ENCODE peak calls at places on chromosome 20, in nine cellular contexts. C, N, W, L, D, Y, O, P and B are unnamed samples. For H3K4me1, the result is how much of the 10 kb centered on the place peaks cover.

GRCh38 chr20:11445161-11445560 is 472.5 kb upstream of the BTBD3 start:
- DNase-seq in L (no peak), O (no peak), C (no peak), W (no peak), N (no peak), Y (no peak), P (no peak), D (no peak), B (no peak)

GRCh38 chr20:18985551-18985950 is 172.0 kb downstream of the SCP2D1 start:
- DNase-seq in L (no peak), W (no peak), N (no peak), Y (no peak), C (no peak), D (no peak), O (no peak), P (no peak), B (no peak)

GRCh38 chr20:47672886-47673670 is 112.2 kb downstream of the SULF2 start:
- DNase-seq in W (no peak), P (no peak), D (no peak), C (no peak), Y (peak), N (no peak), O (no peak), L (no peak), B (peak)

GRCh38 chr20:17808357-17808756 is 108.6 kb downstream of the BANF2 start:
- DNase-seq in L (peak), W (no peak), Y (no peak), C (peak), O (no peak), D (no peak), P (peak), N (no peak), B (no peak)

GRCh38 chr20:14612389-14612788 is 275.0 kb upstream of the FLRT3 start:
- DNase-seq in L (no peak), D (no peak), N (no peak), C (peak), P (no peak), O (no peak), Y (no peak), W (no peak), B (no peak)

GRCh38 chr20:2005359-2005758 is 11.5 kb upstream of the PDYN start:
- DNase-seq in P (no peak), L (no peak), O (no peak), Y (no peak), W (no peak), C (no peak), D (no peak), N (no peak), B (no peak)

GRCh38 chr20:52494244-52494643 is 302.7 kb upstream of the ZFP64 start:
- DNase-seq in N (no peak), W (no peak), Y (no peak), D (no peak), P (peak), L (no peak), C (peak), O (no peak), B (peak)

GRCh38 chr20:52598306-52598705 is 373.9 kb upstream of the TSHZ2 start:
- DNase-seq in O (no peak), W (no peak), L (no peak), D (no peak), C (no peak), Y (no peak), N (no peak), P (no peak), B (no peak)

GRCh38 chr20:41392871-41393704 is 26.5 kb upstream of the EMILIN3 start:
- DNase-seq in W (peak), O (no peak), L (peak), P (no peak), Y (no peak), C (peak), D (no peak), N (no peak), B (no peak)

GRCh38 chr20:19889011-19889953 is 127.9 kb upstream of the NAA20 start:
- DNase-seq in N (no peak), W (no peak), C (peak), D (peak), L (peak), Y (peak), P (peak), O (no peak), B (no peak)

GRCh38 chr20:47352332-47353223 is 3.9 kb downstream of the ZMYND8 start:
- DNase-seq in N (no peak), L (no peak), P (no peak), D (peak), Y (peak), O (peak), W (peak), C (no peak), B (no peak)

GRCh38 chr20:20229595-20229994 is 138.3 kb upstream of the INSM1 start:
- DNase-seq in Y (no peak), W (no peak), D (no peak), N (no peak), C (no peak), L (no peak), P (no peak), O (no peak), B (no peak)

GRCh38 chr20:48107560-48107959 is 322.3 kb upstream of the SULF2 start:
- DNase-seq in Y (no peak), P (no peak), D (no peak), O (no peak), W (no peak), N (no peak), L (no peak), C (peak), B (no peak)

GRCh38 chr20:13492001-13492480 is 146.7 kb downstream of the TASP1 start:
- DNase-seq in C (peak), O (peak), L (peak), N (no peak), D (peak), Y (no peak), W (no peak), P (peak), B (no peak)

GRCh38 chr20:53917145-53918009 is 153.0 kb downstream of the BCAS1 start:
- DNase-seq in N (no peak), O (peak), Y (peak), D (no peak), L (peak), W (peak), P (no peak), C (peak), B (no peak)

GRCh38 chr20:3189561-3190131 is 14.8 kb downstream of the DDRGK1 start:
- DNase-seq in D (no peak), L (no peak), W (no peak), C (no peak), Y (peak), N (no peak), P (no peak), O (no peak), B (no peak)

GRCh38 chr20:37265152-37265551 is 3.5 kb upstream of the GHRH start:
- DNase-seq in O (no peak), W (no peak), N (no peak), L (no peak), P (no peak), D (no peak), C (no peak), Y (no peak), B (no peak)

GRCh38 chr20:5145365-5146301 is 18.8 kb downstream of the CDS2 start:
- DNase-seq in D (no peak), P (no peak), L (no peak), O (no peak), W (no peak), Y (no peak), N (no peak), C (no peak), B (no peak)

GRCh38 chr20:38935285-38935684 is 9.1 kb downstream of the FAM83D start:
- DNase-seq in W (no peak), Y (no peak), D (no peak), P (no peak), L (no peak), O (no peak), C (peak), N (no peak), B (no peak)

GRCh38 chr20:15399781-15400180 is 1062.4 kb upstream of the FLRT3 start:
- DNase-seq in L (no peak), N (no peak), P (no peak), C (no peak), O (no peak), W (no peak), Y (no peak), D (no peak), B (no peak)

GRCh38 chr20:41800040-41800439 is 181.9 kb upstream of the CHD6 start:
- DNase-seq in O (no peak), P (no peak), C (no peak), N (no peak), W (no peak), Y (no peak), L (no peak), D (no peak), B (no peak)

GRCh38 chr20:17570347-17571152 is 675 bp downstream of the DSTN start:
- DNase-seq in Y (no peak), C (peak), L (peak), O (peak), D (peak), N (peak), W (peak), P (peak), B (no peak)

GRCh38 chr20:38299963-38300362 is 4.0 kb upstream of the BPI start:
- DNase-seq in O (peak), D (peak), N (no peak), P (no peak), W (peak), L (peak), Y (no peak), C (no peak), B (no peak)

GRCh38 chr20:38861071-38861401 is 55.5 kb downstream of the PPP1R16B start:
- DNase-seq in P (no peak), C (no peak), N (no peak), L (no peak), O (no peak), D (no peak), W (no peak), Y (no peak), B (no peak)

GRCh38 chr20:64101731-64102621 is 5.4 kb downstream of the NPBWR2 start:
- DNase-seq in D (peak), W (peak), P (peak), O (peak), L (no peak), C (no peak), Y (peak), N (peak), B (peak)

GRCh38 chr20:36604952-36605308 is 649 bp upstream of the RAB5IF start:
- DNase-seq in O (no peak), P (no peak), C (no peak), W (peak), D (peak), N (no peak), L (peak), Y (peak), B (peak)

GRCh38 chr20:6489361-6490154 is 277.9 kb upstream of the BMP2 start:
- DNase-seq in C (peak), D (no peak), N (no peak), W (no peak), O (no peak), Y (no peak), P (peak), L (no peak), B (no peak)

GRCh38 chr20:3749689-3750639 is 17.5 kb downstream of the HSPA12B start:
- DNase-seq in W (peak), N (peak), D (peak), O (peak), Y (peak), C (no peak), P (peak), L (no peak), B (no peak)

GRCh38 chr20:24819331-24819965 is 129.6 kb upstream of the CST7 start:
- DNase-seq in N (no peak), W (no peak), O (no peak), Y (peak), L (no peak), C (no peak), P (no peak), D (no peak), B (no peak)

GRCh38 chr20:62141397-62142251 is 1.6 kb downstream of the PSMA7 start:
- DNase-seq in C (peak), P (peak), N (no peak), L (no peak), D (peak), W (no peak), Y (no peak), O (peak), B (no peak)
- TF ChIP-seq CTCF in C (peak), P (peak), N (peak), L (no peak), D (peak), W (peak), Y (no peak), O (peak), B (peak)

GRCh38 chr20:44182863-44183262 is 4.1 kb downstream of the JPH2 start:
- DNase-seq in N (no peak), Y (no peak), D (no peak), C (no peak), O (no peak), W (no peak), L (no peak), P (no peak), B (no peak)

GRCh38 chr20:44181611-44182010 is 5.4 kb downstream of the JPH2 start:
- DNase-seq in O (no peak), P (no peak), C (no peak), N (no peak), L (no peak), Y (no peak), D (no peak), W (no peak), B (no peak)

GRCh38 chr20:44182135-44182765 is 4.7 kb downstream of the JPH2 start:
- DNase-seq in Y (no peak), O (no peak), W (no peak), P (no peak), N (no peak), L (no peak), D (no peak), C (no peak), B (no peak)

GRCh38 chr20:44185574-44185973 is 1.4 kb downstream of the JPH2 start:
- DNase-seq in D (no peak), L (peak), P (no peak), N (no peak), W (no peak), C (no peak), O (no peak), Y (no peak), B (no peak)

DNA sequence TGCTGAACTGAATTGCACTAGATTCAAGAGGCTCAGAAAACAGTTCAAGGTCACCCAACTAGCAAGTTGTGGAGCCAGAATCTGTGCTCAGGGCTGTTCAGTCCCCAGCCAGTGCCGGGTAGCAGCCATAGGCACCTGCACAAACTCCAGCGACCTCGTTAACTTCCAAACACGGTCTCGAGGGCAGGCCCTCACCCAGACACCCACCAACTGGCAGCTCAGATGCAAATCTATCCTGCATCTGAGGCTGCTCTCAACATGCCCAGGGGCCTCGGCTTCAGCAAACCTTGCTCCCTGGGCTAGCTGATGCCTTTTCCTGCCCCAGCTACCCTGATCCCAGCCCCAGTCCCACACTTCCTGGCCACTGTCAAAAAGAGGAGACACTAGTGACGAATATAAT is 3.7 kb downstream of the JPH2 start:
- DNase-seq in O (no peak), P (no peak), D (no peak), N (no peak), C (no peak), W (no peak), L (no peak), Y (no peak), B (no peak)
- H3K4me1 ChIP-seq in O (under half), P (under half), D (under half), N (under half), C (under half), W (under half), L (under half), Y (under half), B (under half)

GRCh38 chr20:8242827-8243764 is 111.0 kb downstream of the PLCB1 start:
- DNase-seq in C (peak), O (no peak), Y (no peak), D (no peak), N (no peak), W (no peak), P (no peak), L (no peak), B (no peak)
- TF ChIP-seq CTCF in C (no peak), O (no peak), Y (no peak), D (no peak), N (no peak), W (no peak), P (no peak), L (no peak), B (no peak)

GRCh38 chr20:57716202-57716601 is 6.4 kb upstream of the PMEPA1 start:
- DNase-seq in C (peak), D (no peak), P (no peak), L (no peak), N (no peak), Y (no peak), O (no peak), W (no peak), B (no peak)
- H3K4me1 ChIP-seq in C (under half), D (under half), P (under half), L (under half), N (under half), Y (under half), O (under half), W (under half), B (half or more)

GRCh38 chr20:32474009-32474716 is 111.0 kb downstream of the NOL4L start:
- DNase-seq in L (no peak), C (no peak), Y (no peak), P (no peak), D (no peak), O (no peak), N (no peak), W (no peak), B (no peak)
- TF ChIP-seq CTCF in L (no peak), C (no peak), Y (no peak), P (no peak), D (no peak), O (no peak), N (no peak), W (no peak), B (no peak)

DNA sequence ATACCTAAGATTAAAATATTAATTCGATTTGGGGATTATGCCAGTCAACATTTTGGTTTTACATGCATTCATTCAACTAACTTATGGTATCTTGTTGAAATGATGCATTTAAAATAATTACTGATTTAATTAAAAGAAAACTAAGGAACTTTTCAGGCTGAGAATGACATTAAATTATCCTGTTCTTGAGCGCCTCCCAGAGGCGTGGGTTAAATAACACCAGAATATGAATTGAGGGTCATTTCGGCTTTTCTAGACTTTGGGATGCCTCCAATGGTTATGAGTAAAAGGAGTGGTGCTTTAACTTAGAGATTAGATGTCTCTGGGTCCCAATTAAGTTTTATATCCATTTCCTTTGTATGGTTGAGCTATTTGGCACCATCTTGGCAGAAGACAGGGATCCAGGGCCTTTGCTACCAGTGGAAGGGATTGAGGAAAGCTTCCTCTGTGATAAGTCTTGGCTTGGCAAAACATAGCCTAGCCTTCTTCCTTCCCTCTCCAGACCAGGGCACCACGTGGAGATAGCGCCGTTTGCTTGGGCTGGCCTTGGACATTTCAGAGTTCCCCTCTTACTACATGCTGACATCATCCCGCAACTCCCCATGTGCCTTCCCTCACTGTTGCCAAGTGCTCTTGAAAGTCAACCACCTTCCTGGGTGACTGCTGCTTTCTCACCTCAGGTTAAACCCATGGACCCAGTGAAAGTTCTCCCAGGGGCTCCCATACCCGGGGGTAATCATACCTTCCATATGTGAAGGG is 28.7 kb downstream of the GNAS start:
- DNase-seq in C (no peak), Y (no peak), O (no peak), P (no peak), N (no peak), L (no peak), D (no peak), W (no peak), B (no peak)
- H3K4me1 ChIP-seq in C (under half), Y (under half), O (under half), P (under half), N (under half), L (under half), D (half or more), W (under half), B (under half)

GRCh38 chr20:49395659-49396058 is 86.8 kb downstream of the KCNB1 start:
- DNase-seq in W (no peak), O (no peak), Y (no peak), L (no peak), P (no peak), N (no peak), C (no peak), D (no peak), B (peak)
- TF ChIP-seq CTCF in W (no peak), O (no peak), Y (no peak), L (no peak), P (no peak), N (no peak), C (no peak), D (no peak), B (no peak)